ENCODE peak calls at places on chromosomes 16 and 17, in four cellular contexts. B, P, J and Z are unnamed samples.

GRCh38 chr16:4846901-4847773 is at the start of the genes GLYR1 and UBN1:
- DNase-seq in B (peak), P (peak), J (peak), Z (peak)

GRCh38 chr16:49588729-49589384 is 215.3 kb downstream of the C16orf78 start:
- DNase-seq in B (peak), P (no peak), J (peak), Z (no peak)

GRCh38 chr16:23506606-23506994 is 3.7 kb downstream of the GGA2 start:
- DNase-seq in B (no peak), P (no peak), J (no peak), Z (no peak)

GRCh38 chr17:8080799-8081219 is 6.7 kb downstream of the ALOX12B start:
- DNase-seq in B (no peak), P (no peak), J (no peak), Z (no peak)

GRCh38 chr16:57889960-57890751 is 80.8 kb downstream of the CNGB1 start:
- DNase-seq in B (no peak), P (no peak), J (peak), Z (no peak)

GRCh38 chr17:16940116-16940881 is 31.6 kb downstream of the TNFRSF13B start:
- DNase-seq in B (no peak), P (peak), J (no peak), Z (no peak)

GRCh38 chr16:15967223-15967546 is 17.8 kb downstream of the ABCC1 start:
- DNase-seq in B (no peak), P (no peak), J (no peak), Z (no peak)

GRCh38 chr16:51851111-51851510 is 695.8 kb downstream of the TOX3 start:
- DNase-seq in B (no peak), P (no peak), J (no peak), Z (peak)

GRCh38 chr16:85357323-85357722 is 245.1 kb upstream of the CIBAR2 start:
- DNase-seq in B (no peak), P (no peak), J (no peak), Z (no peak)

GRCh38 chr16:7765079-7765550 is 432.5 kb downstream of the RBFOX1 start:
- DNase-seq in B (no peak), P (no peak), J (no peak), Z (no peak)

GRCh38 chr16:66565051-66565450 is 1.2 kb upstream of the CMTM1 start:
- DNase-seq in B (no peak), P (no peak), J (no peak), Z (no peak)

DNA sequence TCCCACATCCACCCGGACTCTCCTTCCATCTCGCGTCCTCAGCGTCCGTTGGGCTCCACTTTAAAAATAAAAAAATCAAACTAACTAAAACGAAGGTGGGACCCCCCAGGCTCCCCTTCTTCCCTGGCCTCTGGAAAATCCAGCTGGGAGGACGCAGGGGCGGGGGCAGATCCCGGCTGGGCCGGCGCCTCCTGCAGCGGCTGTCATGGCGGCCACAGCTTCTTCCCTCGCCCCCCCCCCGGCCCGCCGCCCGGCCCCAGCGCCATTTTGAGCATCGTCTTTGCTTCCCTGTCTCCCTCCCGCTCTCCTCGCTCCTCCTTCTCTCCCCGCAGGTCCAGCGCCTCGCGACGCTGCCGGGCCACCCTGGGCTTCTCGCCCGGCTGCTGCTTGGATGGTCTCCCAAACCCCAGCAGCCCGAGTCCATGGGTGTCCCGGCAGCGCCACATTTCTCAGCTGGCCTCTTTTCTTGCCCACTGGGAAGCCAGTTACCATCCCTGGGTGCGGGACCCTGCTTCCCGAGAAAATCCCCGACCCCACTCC is 3.3 kb downstream of the HOXB2 start:
- DNase-seq in B (peak), P (peak), J (peak), Z (peak)
- H3K4me3 ChIP-seq in B (peak), P (peak), J (peak), Z (peak)

DNA sequence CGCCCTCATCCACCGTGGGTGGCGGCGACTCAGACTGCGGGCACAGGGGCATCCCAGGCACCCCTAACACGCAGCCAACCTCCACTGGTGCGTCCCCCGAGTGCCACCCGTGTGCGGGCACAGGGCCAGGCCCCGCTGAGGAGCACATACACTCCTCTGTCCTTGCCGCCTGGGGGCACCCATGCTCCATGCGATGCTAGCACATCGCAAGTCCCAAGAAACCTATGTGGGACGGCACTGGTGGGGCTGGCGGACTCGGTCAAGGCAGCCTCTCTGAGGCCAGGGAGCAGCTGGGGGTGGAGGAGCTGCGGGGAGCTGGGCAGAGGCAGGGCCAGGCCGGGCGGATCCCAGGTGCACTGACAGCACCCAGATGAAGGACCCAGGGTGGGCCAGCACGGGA is 4.0 kb downstream of the ZNF598 start:
- DNase-seq in B (no peak), P (peak), J (no peak), Z (no peak)
- TF ChIP-seq CTCF in B (no peak), P (no peak), J (no peak), Z (no peak)

GRCh38 chr17:78147315-78147998 is 1.3 kb downstream of the C17orf99 start:
- DNase-seq in B (no peak), P (peak), J (no peak), Z (peak)
- H3K4me3 ChIP-seq in B (no peak), P (no peak), J (no peak), Z (no peak)

GRCh38 chr16:73214825-73215481 is 167.0 kb upstream of the ZFHX3 start:
- DNase-seq in B (no peak), P (no peak), J (peak), Z (no peak)

GRCh38 chr16:73216932-73217331 is 169.0 kb upstream of the ZFHX3 start:
- DNase-seq in B (no peak), P (no peak), J (peak), Z (no peak)

GRCh38 chr16:73215482-73216377 is 167.8 kb upstream of the ZFHX3 start:
- DNase-seq in B (no peak), P (no peak), J (peak), Z (no peak)

GRCh38 chr16:73219176-73219575 is 171.2 kb upstream of the ZFHX3 start:
- DNase-seq in B (no peak), P (no peak), J (no peak), Z (no peak)

DNA sequence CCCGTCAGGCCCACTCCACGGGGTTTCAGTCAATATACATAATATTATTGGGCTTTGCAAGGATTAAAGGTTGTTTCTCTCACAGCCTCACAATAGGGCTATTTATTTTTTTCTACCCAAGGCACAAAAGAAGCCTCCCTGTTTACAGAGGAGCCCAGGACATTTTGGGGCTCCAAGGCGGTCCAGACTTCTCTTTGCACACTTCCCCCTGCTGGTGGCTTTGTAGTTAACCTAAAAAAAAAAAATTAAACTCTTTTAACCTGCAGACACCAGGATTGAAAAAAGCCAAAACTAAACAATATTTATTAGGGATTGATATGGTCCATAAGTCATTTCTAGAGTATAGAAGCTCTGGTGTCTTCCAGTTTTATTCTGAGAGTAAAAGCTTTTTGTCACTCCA is 169.7 kb upstream of the ZFHX3 start:
- DNase-seq in B (no peak), P (no peak), J (no peak), Z (no peak)
- TF ChIP-seq CTCF in B (no peak), P (no peak), J (peak), Z (no peak)